ENCODE peak calls at places on chromosomes 7 and 10, in eight cellular contexts. W is HL-60, Y is tibial nerve, I is foreskin fibroblast, P is pancreas, K is HFF-Myc, D is tibial artery, B is GM12865. J is an unnamed sample.

GRCh38 chr7:55405856-55406541 is 40.9 kb downstream of the LANCL2 start:
- DNase-seq in W (no peak), Y (no peak), I (no peak), P (no peak), K (no peak), D (no peak), B (no peak), J (no peak)

GRCh38 chr7:131080754-131081153 is 246.9 kb upstream of the MKLN1 start:
- DNase-seq in W (no peak), Y (no peak), I (no peak), P (no peak), K (no peak), D (no peak), B (no peak), J (no peak)

GRCh38 chr7:19798986-19799385 is 25.6 kb upstream of the TMEM196 start:
- DNase-seq in W (no peak), Y (no peak), I (no peak), P (no peak), K (no peak), D (no peak), B (no peak), J (no peak)

GRCh38 chr7:117873056-117873932 is at the start of gene CTTNBP2:
- DNase-seq in W (no peak), Y (peak), I (peak), P (peak), K (no peak), D (peak), B (peak), J (peak)

GRCh38 chr7:68258569-68258968 is 1261.9 kb downstream of the TYW1 start:
- DNase-seq in W (no peak), Y (no peak), I (no peak), P (no peak), K (no peak), D (no peak), B (no peak), J (no peak)

GRCh38 chr10:68897336-68897741 is 3.8 kb upstream of the DDX50 start:
- DNase-seq in W (peak), Y (no peak), I (peak), P (no peak), K (peak), D (peak), B (peak), J (peak)

GRCh38 chr7:129262333-129262732 is 37.5 kb downstream of the AHCYL2 start:
- DNase-seq in W (no peak), Y (no peak), I (no peak), P (no peak), K (no peak), D (no peak), B (peak), J (no peak)

GRCh38 chr7:3043544-3044395 is at the start of gene CARD11:
- DNase-seq in W (no peak), Y (no peak), I (no peak), P (no peak), K (no peak), D (no peak), B (peak), J (no peak)

GRCh38 chr10:124624875-124625274 is 119.3 kb downstream of the FAM53B start:
- DNase-seq in W (no peak), Y (no peak), I (no peak), P (no peak), K (no peak), D (no peak), B (no peak), J (no peak)

GRCh38 chr10:689433-690226 is at the start of gene DIP2C:
- DNase-seq in W (no peak), Y (peak), I (peak), P (peak), K (no peak), D (peak), B (no peak), J (peak)

GRCh38 chr7:133079296-133079695 is 2.6 kb downstream of the CHCHD3 start:
- DNase-seq in W (no peak), Y (no peak), I (no peak), P (no peak), K (no peak), D (no peak), B (no peak), J (no peak)

GRCh38 chr7:32400676-32401075 is 89.5 kb downstream of the LSM5 start:
- DNase-seq in W (no peak), Y (no peak), I (no peak), P (no peak), K (no peak), D (no peak), B (no peak), J (no peak)

GRCh38 chr10:46309511-46310142 is 22.8 kb downstream of the ANTXRL start:
- DNase-seq in W (peak), Y (no peak), I (no peak), P (no peak), K (no peak), D (no peak), B (no peak), J (no peak)

GRCh38 chr7:157494506-157495176 is 157.8 kb downstream of the DNAJB6 start:
- DNase-seq in W (no peak), Y (no peak), I (no peak), P (no peak), K (no peak), D (no peak), B (no peak), J (no peak)

GRCh38 chr10:70584941-70585544 is 17.5 kb downstream of the PRF1 start:
- DNase-seq in W (peak), Y (no peak), I (no peak), P (no peak), K (no peak), D (peak), B (no peak), J (peak)

GRCh38 chr7:100974021-100974420 is 4.7 kb downstream of the MUC12 start:
- DNase-seq in W (no peak), Y (no peak), I (peak), P (no peak), K (no peak), D (no peak), B (no peak), J (no peak)

GRCh38 chr7:27079234-27079975 is 16.4 kb downstream of the HOXA1 start:
- DNase-seq in W (no peak), Y (no peak), I (no peak), P (no peak), K (no peak), D (no peak), B (peak), J (no peak)

GRCh38 chr10:78007172-78007571 is 22.1 kb downstream of the POLR3A start:
- DNase-seq in W (no peak), Y (no peak), I (no peak), P (no peak), K (no peak), D (no peak), B (no peak), J (no peak)

GRCh38 chr10:28089467-28089866 is 90.6 kb upstream of the ODAD2 start:
- DNase-seq in W (no peak), Y (no peak), I (peak), P (no peak), K (peak), D (no peak), B (no peak), J (no peak)

GRCh38 chr10:98555011-98555619 is 108.4 kb upstream of the HPS1 start:
- DNase-seq in W (no peak), Y (no peak), I (no peak), P (no peak), K (no peak), D (no peak), B (no peak), J (peak)

GRCh38 chr7:140542226-140542625 is 62.9 kb upstream of the MKRN1 start:
- DNase-seq in W (no peak), Y (peak), I (peak), P (no peak), K (no peak), D (peak), B (no peak), J (no peak)

GRCh38 chr10:126454045-126454751 is 65.9 kb upstream of the ADAM12 start:
- DNase-seq in W (no peak), Y (no peak), I (no peak), P (no peak), K (no peak), D (no peak), B (no peak), J (no peak)

GRCh38 chr7:24052572-24053223 is 231.3 kb upstream of the NPY start:
- DNase-seq in W (no peak), Y (no peak), I (peak), P (no peak), K (no peak), D (no peak), B (no peak), J (no peak)

GRCh38 chr7:24054231-24054630 is 229.8 kb upstream of the NPY start:
- DNase-seq in W (no peak), Y (no peak), I (no peak), P (no peak), K (no peak), D (no peak), B (no peak), J (no peak)

GRCh38 chr7:24059775-24060174 is 224.2 kb upstream of the NPY start:
- DNase-seq in W (no peak), Y (no peak), I (no peak), P (no peak), K (no peak), D (no peak), B (no peak), J (no peak)

GRCh38 chr7:24058953-24059352 is 225.0 kb upstream of the NPY start:
- DNase-seq in W (no peak), Y (no peak), I (no peak), P (no peak), K (no peak), D (no peak), B (no peak), J (no peak)

GRCh38 chr7:24057243-24057642 is 226.7 kb upstream of the NPY start:
- DNase-seq in W (no peak), Y (no peak), I (no peak), P (no peak), K (no peak), D (no peak), B (no peak), J (no peak)
- TF ChIP-seq CTCF in W (no peak), Y (no peak), I (no peak), P (no peak), K (no peak), D (no peak), B (peak), J (no peak)

GRCh38 chr7:74364061-74364460 is 74.9 kb downstream of the CLIP2 start:
- DNase-seq in W (no peak), Y (no peak), I (no peak), P (no peak), K (no peak), D (no peak), B (no peak), J (peak)
- TF ChIP-seq CTCF in W (no peak), Y (no peak), I (no peak), P (no peak), K (peak), D (no peak), B (peak), J (peak)

DNA sequence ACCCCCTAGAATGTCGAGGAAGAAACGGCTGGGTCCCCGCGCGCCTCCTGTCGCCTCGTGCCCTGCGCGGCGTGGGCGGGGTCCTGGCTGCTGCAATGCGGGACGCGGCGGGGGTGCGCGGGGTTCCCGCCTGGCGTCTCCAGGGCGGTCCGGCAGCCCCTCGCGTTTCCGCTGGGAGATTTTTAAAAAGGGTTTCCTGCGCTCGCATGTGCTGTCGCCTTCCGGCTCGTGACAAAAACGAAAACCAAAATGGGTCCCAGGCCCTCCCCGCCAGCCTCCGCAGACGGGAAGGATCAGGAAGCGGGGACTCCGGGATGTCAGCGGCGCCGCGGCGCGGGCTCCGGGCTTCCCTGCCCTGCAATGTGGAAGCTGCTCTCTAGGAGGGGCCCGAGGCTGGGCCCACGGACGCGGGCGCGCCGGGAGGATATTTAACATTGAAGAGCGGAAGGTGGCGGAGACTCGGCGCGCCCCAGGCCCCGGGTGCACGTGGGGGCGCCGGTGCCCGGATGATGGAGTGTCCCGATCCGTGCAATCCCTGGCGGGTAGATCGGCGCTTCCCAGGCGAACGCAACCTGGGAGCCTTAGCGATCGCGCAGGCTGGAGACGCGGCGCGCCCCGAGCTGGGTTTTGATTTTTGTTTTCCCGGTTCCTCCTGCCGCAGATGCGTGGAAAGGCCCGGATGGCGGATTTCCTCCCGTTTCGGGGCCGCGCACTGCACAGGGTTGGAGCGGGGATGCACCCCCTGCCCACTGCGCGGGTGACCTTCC is 1.0 kb downstream of the PFKP start:
- DNase-seq in W (peak), Y (peak), I (peak), P (peak), K (no peak), D (peak), B (peak), J (peak)
- TF ChIP-seq CTCF in W (no peak), Y (peak), I (no peak), P (no peak), K (peak), D (peak), B (no peak), J (peak)

GRCh38 chr10:3738855-3739350 is 46.1 kb downstream of the KLF6 start:
- DNase-seq in W (no peak), Y (no peak), I (no peak), P (no peak), K (no peak), D (no peak), B (no peak), J (no peak)

GRCh38 chr10:3737811-3738311 is 47.1 kb downstream of the KLF6 start:
- DNase-seq in W (no peak), Y (no peak), I (no peak), P (no peak), K (no peak), D (no peak), B (no peak), J (no peak)

GRCh38 chr10:3740157-3740871 is 44.7 kb downstream of the KLF6 start:
- DNase-seq in W (no peak), Y (no peak), I (no peak), P (no peak), K (no peak), D (no peak), B (peak), J (no peak)

GRCh38 chr10:3734111-3734510 is 50.9 kb downstream of the KLF6 start:
- DNase-seq in W (no peak), Y (no peak), I (no peak), P (no peak), K (no peak), D (no peak), B (no peak), J (no peak)

DNA sequence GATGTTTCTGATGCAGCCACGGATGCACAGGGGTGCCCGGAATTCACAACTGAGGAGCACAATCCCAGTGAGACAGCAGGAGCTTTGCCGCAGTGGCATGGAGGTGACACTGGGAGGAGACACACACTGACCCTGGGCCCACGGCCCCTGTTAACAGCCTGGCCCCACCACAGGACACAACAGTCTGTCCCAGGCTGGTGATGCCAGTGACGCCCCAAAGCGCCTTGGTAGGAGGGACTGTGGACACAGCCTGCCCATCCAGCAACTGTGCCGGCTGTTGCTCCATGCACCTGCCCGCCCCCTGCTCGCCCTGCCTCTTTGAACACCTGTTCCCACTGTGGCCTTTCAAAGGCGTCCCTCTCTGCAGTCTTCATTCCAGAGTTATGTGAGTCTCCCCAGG is 49.8 kb downstream of the KLF6 start:
- DNase-seq in W (no peak), Y (no peak), I (no peak), P (no peak), K (no peak), D (no peak), B (no peak), J (no peak)
- TF ChIP-seq CTCF in W (no peak), Y (no peak), I (no peak), P (peak), K (no peak), D (peak), B (peak), J (no peak)

GRCh38 chr10:32983333-32983909 is 25.4 kb upstream of the ITGB1 start:
- DNase-seq in W (no peak), Y (no peak), I (peak), P (no peak), K (no peak), D (no peak), B (no peak), J (no peak)
- TF ChIP-seq CTCF in W (no peak), Y (no peak), I (no peak), P (no peak), K (no peak), D (no peak), B (no peak), J (no peak)

DNA sequence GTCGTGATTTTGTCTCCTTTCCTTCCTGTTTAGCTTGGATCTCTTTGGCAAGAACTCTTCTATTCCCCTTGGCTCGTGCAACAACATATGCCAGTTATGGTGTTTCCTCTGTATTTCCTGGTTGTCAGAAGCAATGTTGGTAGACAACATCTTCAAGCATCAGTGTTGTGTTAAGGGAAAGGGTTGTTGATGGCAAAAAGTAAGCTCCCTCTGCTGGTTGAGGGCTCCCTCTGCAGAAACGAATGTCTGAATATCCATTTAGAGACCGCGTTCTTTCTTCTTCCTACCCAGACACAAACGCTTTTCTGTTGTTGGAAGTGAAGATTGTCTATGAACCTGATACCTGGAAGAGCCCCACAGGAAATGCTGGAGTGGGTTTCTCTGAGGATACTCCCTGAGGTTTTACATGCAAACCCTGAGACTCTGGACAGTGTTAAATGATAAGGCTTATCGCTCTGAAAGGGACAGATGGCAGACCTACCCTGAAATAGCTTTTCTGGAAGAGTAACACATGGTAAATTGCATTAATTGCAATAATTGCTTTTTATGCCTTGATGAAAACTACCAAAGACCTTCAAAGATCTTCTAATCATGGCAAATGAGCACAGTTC is 23.6 kb upstream of the C1QL3 start:
- DNase-seq in W (no peak), Y (no peak), I (peak), P (no peak), K (peak), D (no peak), B (peak), J (no peak)
- TF ChIP-seq CTCF in W (no peak), Y (peak), I (peak), P (peak), K (peak), D (peak), B (peak), J (peak)

GRCh38 chr7:30743371-30744074 is 8.4 kb upstream of the INMT start:
- DNase-seq in W (no peak), Y (no peak), I (peak), P (no peak), K (no peak), D (no peak), B (peak), J (no peak)
- TF ChIP-seq CTCF in W (no peak), Y (peak), I (peak), P (no peak), K (peak), D (no peak), B (peak), J (no peak)

GRCh38 chr7:80736371-80736770 is 97.9 kb downstream of the CD36 start:
- DNase-seq in W (no peak), Y (no peak), I (no peak), P (no peak), K (no peak), D (no peak), B (no peak), J (no peak)

GRCh38 chr7:80735330-80735729 is 96.9 kb downstream of the CD36 start:
- DNase-seq in W (no peak), Y (no peak), I (no peak), P (no peak), K (no peak), D (no peak), B (no peak), J (no peak)

GRCh38 chr7:80726731-80727130 is 88.3 kb downstream of the CD36 start:
- DNase-seq in W (no peak), Y (no peak), I (no peak), P (no peak), K (no peak), D (no peak), B (no peak), J (no peak)

GRCh38 chr7:80729586-80730320 is 91.3 kb downstream of the CD36 start:
- DNase-seq in W (no peak), Y (no peak), I (peak), P (no peak), K (no peak), D (no peak), B (no peak), J (no peak)

GRCh38 chr7:80732635-80733034 is 94.2 kb downstream of the CD36 start:
- DNase-seq in W (no peak), Y (no peak), I (no peak), P (no peak), K (no peak), D (no peak), B (peak), J (no peak)
- TF ChIP-seq CTCF in W (no peak), Y (no peak), I (no peak), P (no peak), K (no peak), D (no peak), B (peak), J (peak)

J was measured in endothelial cell.